ENCODE peak calls at places on chromosomes 12 and 14, in five cellular contexts. One of them, this sample, is unnamed.

GRCh38 chr12:80707830-80708534 is 548 bp downstream of the MYF6 start:
- DNase-seq in GM13976: no peak
- DNase-seq in GM10248: no peak
- DNase-seq in effector memory CD8-positive, alpha-beta T cell: no peak
- DNase-seq in NT2/D1: no peak
- DNase-seq in this sample: peak

GRCh38 chr12:47844264-47845020 is 24.7 kb upstream of the HDAC7 start:
- DNase-seq in GM13976: no peak
- DNase-seq in GM10248: no peak
- DNase-seq in effector memory CD8-positive, alpha-beta T cell: no peak
- DNase-seq in NT2/D1: no peak
- DNase-seq in this sample: no peak

GRCh38 chr12:3752096-3752709 is 706 bp downstream of the CRACR2A start:
- DNase-seq in GM13976: peak
- DNase-seq in GM10248: peak
- DNase-seq in effector memory CD8-positive, alpha-beta T cell: peak
- DNase-seq in NT2/D1: no peak
- DNase-seq in this sample: peak

GRCh38 chr12:52372216-52373154 is 5.2 kb upstream of the KRT85 start:
- DNase-seq in GM13976: peak
- DNase-seq in GM10248: peak
- DNase-seq in effector memory CD8-positive, alpha-beta T cell: peak
- DNase-seq in NT2/D1: peak
- DNase-seq in this sample: peak

GRCh38 chr14:102903248-102903888 is 19.1 kb upstream of the AMN start:
- DNase-seq in GM13976: no peak
- DNase-seq in GM10248: no peak
- DNase-seq in effector memory CD8-positive, alpha-beta T cell: no peak
- DNase-seq in NT2/D1: no peak
- DNase-seq in this sample: no peak

GRCh38 chr12:123335490-123335889 is 29.2 kb downstream of the SBNO1 start:
- DNase-seq in GM13976: no peak
- DNase-seq in GM10248: no peak
- DNase-seq in effector memory CD8-positive, alpha-beta T cell: no peak
- DNase-seq in NT2/D1: no peak
- DNase-seq in this sample: no peak

GRCh38 chr14:96105921-96106441 is 66.8 kb downstream of the C14orf132 start:
- DNase-seq in GM13976: no peak
- DNase-seq in GM10248: no peak
- DNase-seq in effector memory CD8-positive, alpha-beta T cell: no peak
- DNase-seq in NT2/D1: no peak
- DNase-seq in this sample: no peak

GRCh38 chr14:22801716-22802115 is 13.5 kb downstream of the SLC7A7 start:
- DNase-seq in GM13976: no peak
- DNase-seq in GM10248: no peak
- DNase-seq in effector memory CD8-positive, alpha-beta T cell: no peak
- DNase-seq in NT2/D1: no peak
- DNase-seq in this sample: no peak